ENCODE peak calls at places on chromosomes 11 and 22, in six cellular contexts. S is fibroblast of lung; R is colonic mucosa; U is cortex of kidney; N is stimulated activated naive CD8-positive, alpha-beta T cell treated with anti-CD3 and anti-CD28 coated beads, Interleukin-15, amount 100 ng/mL, for 72 hours; G is EH. F is an unnamed sample.

GRCh38 chr22:47123827-47124442 is 361.5 kb downstream of the TBC1D22A start:
- DNase-seq in U (no peak), G (no peak), R (no peak), N (no peak), S (no peak), F (no peak)

GRCh38 chr11:102144357-102145342 is 34.4 kb downstream of the YAP1 start:
- DNase-seq in R (peak), U (no peak), S (peak), G (peak), N (no peak), F (no peak)

GRCh38 chr11:44778200-44779100 is 51.7 kb downstream of the TSPAN18 start:
- DNase-seq in G (no peak), R (no peak), U (no peak), S (no peak), N (no peak), F (peak)

GRCh38 chr22:43100223-43100622 is 10.3 kb upstream of the BIK start:
- DNase-seq in R (no peak), S (no peak), N (no peak), G (no peak), U (no peak), F (no peak)

GRCh38 chr11:9639985-9640384 is 23.9 kb upstream of the SWAP70 start:
- DNase-seq in R (no peak), G (peak), N (no peak), U (no peak), S (no peak), F (no peak)

GRCh38 chr22:42347281-42347824 is 76.9 kb upstream of the TCF20 start:
- DNase-seq in N (no peak), S (no peak), R (no peak), U (no peak), G (peak), F (no peak)

GRCh38 chr11:127345819-127346459 is 345.4 kb upstream of the KIRREL3 start:
- DNase-seq in R (no peak), G (peak), U (no peak), N (no peak), S (peak), F (peak)

GRCh38 chr11:74877132-74877531 is 71.8 kb downstream of the XRRA1 start:
- DNase-seq in U (no peak), N (no peak), S (no peak), G (no peak), R (no peak), F (no peak)

GRCh38 chr22:49020314-49020713 is 807.4 kb downstream of the BRD1 start:
- DNase-seq in S (no peak), N (no peak), U (no peak), R (no peak), G (no peak), F (no peak)

GRCh38 chr22:30968015-30968923 is at the start of gene MORC2:
- DNase-seq in R (peak), G (no peak), S (peak), U (no peak), N (no peak), F (peak)